ENCODE peak calls at places on chromosomes 6 and 20, in ten cellular contexts. N, H, M, Y, D, P, B, T, I and Q are unnamed samples.

GRCh38 chr6:55925292-55925691 is 49.9 kb upstream of the BMP5 start:
- DNase-seq in N (no peak), H (peak), M (no peak), Y (no peak), D (peak), P (peak), B (no peak), T (no peak), I (no peak), Q (no peak)

GRCh38 chr20:11111191-11111590 is 437.4 kb upstream of the JAG1 start:
- DNase-seq in N (no peak), H (peak), M (no peak), Y (no peak), D (no peak), P (peak), B (no peak), T (no peak), I (no peak), Q (no peak)

GRCh38 chr20:62122659-62123449 is 579 bp downstream of the LSM14B start:
- DNase-seq in N (peak), H (peak), M (peak), Y (peak), D (no peak), P (peak), B (no peak), T (peak), I (no peak), Q (no peak)

GRCh38 chr6:75882734-75883133 is 133.7 kb downstream of the MYO6 start:
- DNase-seq in N (no peak), H (peak), M (no peak), Y (no peak), D (peak), P (peak), B (no peak), T (no peak), I (no peak), Q (no peak)

GRCh38 chr6:130760006-130760405 is 67.2 kb upstream of the SMLR1 start:
- DNase-seq in N (no peak), H (peak), M (no peak), Y (no peak), D (no peak), P (peak), B (no peak), T (peak), I (no peak), Q (no peak)

GRCh38 chr6:166460473-166461437 is 78.0 kb upstream of the MPC1 start:
- DNase-seq in N (no peak), H (peak), M (no peak), Y (no peak), D (no peak), P (no peak), B (no peak), T (no peak), I (no peak), Q (no peak)

GRCh38 chr6:131923356-131923755 is 27.8 kb downstream of the CCN2 start:
- DNase-seq in N (no peak), H (peak), M (no peak), Y (peak), D (no peak), P (peak), B (no peak), T (peak), I (no peak), Q (no peak)

GRCh38 chr20:46246527-46246926 is 61.8 kb downstream of the CDH22 start:
- DNase-seq in N (no peak), H (no peak), M (no peak), Y (no peak), D (no peak), P (no peak), B (no peak), T (no peak), I (no peak), Q (no peak)

GRCh38 chr6:142907017-142907470 is 37.9 kb downstream of the HIVEP2 start:
- DNase-seq in N (no peak), H (no peak), M (no peak), Y (no peak), D (no peak), P (no peak), B (no peak), T (no peak), I (no peak), Q (no peak)

GRCh38 chr6:48757661-48758060 is 646.7 kb upstream of the PTCHD4 start:
- DNase-seq in N (no peak), H (no peak), M (no peak), Y (no peak), D (no peak), P (peak), B (no peak), T (no peak), I (no peak), Q (no peak)

GRCh38 chr6:118744261-118744941 is 93.0 kb upstream of the CEP85L start:
- DNase-seq in N (no peak), H (no peak), M (no peak), Y (no peak), D (no peak), P (peak), B (no peak), T (no peak), I (no peak), Q (no peak)

GRCh38 chr20:53621482-53622246 is 28.0 kb upstream of the ZNF217 start:
- DNase-seq in N (no peak), H (peak), M (no peak), Y (peak), D (peak), P (peak), B (no peak), T (peak), I (peak), Q (no peak)

GRCh38 chr6:61887425-61887824 is 398.6 kb downstream of the KHDRBS2 start:
- DNase-seq in N (no peak), H (no peak), M (no peak), Y (no peak), D (no peak), P (no peak), B (no peak), T (no peak), I (no peak), Q (no peak)

GRCh38 chr6:14172575-14172974 is 55.0 kb downstream of the CD83 start:
- DNase-seq in N (no peak), H (no peak), M (no peak), Y (no peak), D (no peak), P (no peak), B (no peak), T (no peak), I (no peak), Q (no peak)

GRCh38 chr20:51525241-51526104 is 17.0 kb downstream of the NFATC2 start:
- DNase-seq in N (no peak), H (no peak), M (no peak), Y (no peak), D (no peak), P (no peak), B (peak), T (no peak), I (no peak), Q (no peak)

GRCh38 chr6:168219167-168219566 is 100.4 kb downstream of the DACT2 start:
- DNase-seq in N (no peak), H (peak), M (no peak), Y (no peak), D (no peak), P (peak), B (no peak), T (no peak), I (no peak), Q (no peak)

GRCh38 chr6:21305827-21306469 is 287.6 kb upstream of the SOX4 start:
- DNase-seq in N (no peak), H (peak), M (no peak), Y (no peak), D (peak), P (peak), B (no peak), T (no peak), I (no peak), Q (no peak)